ENCODE peak calls at places on chromosomes 11 and 22, in ten cellular contexts. T, X, N, F, Z, Q, A, S, V and H are unnamed samples.

GRCh38 chr22:46575915-46576555 is 38.6 kb upstream of the CELSR1 start:
- DNase-seq in T (no peak), X (no peak), N (no peak), F (no peak), Z (peak), Q (no peak), A (no peak), S (no peak), V (no peak), H (peak)

GRCh38 chr11:111514216-111515031 is at the start of gene HOATZ:
- DNase-seq in T (no peak), X (no peak), N (peak), F (no peak), Z (no peak), Q (peak), A (no peak), S (no peak), V (no peak), H (no peak)

GRCh38 chr11:58525037-58525614 is 17.2 kb upstream of the OR5B21 start:
- DNase-seq in T (no peak), X (peak), N (peak), F (peak), Z (no peak), Q (no peak), A (no peak), S (peak), V (peak), H (no peak)

GRCh38 chr22:42921301-42921700 is 64.2 kb upstream of the ARFGAP3 start:
- DNase-seq in T (no peak), X (no peak), N (no peak), F (no peak), Z (no peak), Q (no peak), A (no peak), S (no peak), V (no peak), H (no peak)

GRCh38 chr11:35288817-35289541 is 130.4 kb downstream of the SLC1A2 start:
- DNase-seq in T (no peak), X (no peak), N (no peak), F (no peak), Z (no peak), Q (no peak), A (no peak), S (no peak), V (no peak), H (no peak)

GRCh38 chr22:44200451-44200850 is 19.7 kb downstream of the PARVG start:
- DNase-seq in T (no peak), X (no peak), N (no peak), F (no peak), Z (no peak), Q (no peak), A (peak), S (no peak), V (no peak), H (peak)

GRCh38 chr11:66619080-66619554 is 2.7 kb downstream of the RBM14 start:
- DNase-seq in T (no peak), X (no peak), N (no peak), F (peak), Z (no peak), Q (no peak), A (no peak), S (no peak), V (peak), H (no peak)

GRCh38 chr11:11010624-11011127 is 152.8 kb upstream of the ZBED5 start:
- DNase-seq in T (no peak), X (no peak), N (no peak), F (no peak), Z (peak), Q (no peak), A (no peak), S (no peak), V (peak), H (no peak)

GRCh38 chr11:70488171-70488570 is 89.8 kb downstream of the CTTN start:
- DNase-seq in T (no peak), X (no peak), N (no peak), F (no peak), Z (no peak), Q (no peak), A (no peak), S (no peak), V (no peak), H (peak)

GRCh38 chr22:21919526-21920307 is 32.9 kb downstream of the PPM1F start:
- DNase-seq in T (no peak), X (no peak), N (no peak), F (no peak), Z (no peak), Q (no peak), A (no peak), S (no peak), V (no peak), H (peak)

GRCh38 chr11:2943711-2944118 is 14.5 kb upstream of the PHLDA2 start:
- DNase-seq in T (no peak), X (no peak), N (no peak), F (no peak), Z (no peak), Q (no peak), A (peak), S (no peak), V (no peak), H (peak)

GRCh38 chr22:32622004-32622761 is 147.6 kb downstream of the FBXO7 start:
- DNase-seq in T (no peak), X (no peak), N (no peak), F (no peak), Z (peak), Q (no peak), A (no peak), S (no peak), V (no peak), H (peak)

GRCh38 chr22:35375031-35375430 is 5.9 kb upstream of the HMOX1 start:
- DNase-seq in T (no peak), X (no peak), N (no peak), F (peak), Z (no peak), Q (no peak), A (no peak), S (no peak), V (no peak), H (no peak)

GRCh38 chr11:80315263-80315662 is 874.4 kb upstream of the TENM4 start:
- DNase-seq in T (no peak), X (no peak), N (no peak), F (no peak), Z (no peak), Q (no peak), A (no peak), S (no peak), V (no peak), H (no peak)

GRCh38 chr11:78220218-78221157 is 31.8 kb downstream of the USP35 start:
- DNase-seq in T (no peak), X (no peak), N (no peak), F (no peak), Z (no peak), Q (peak), A (no peak), S (no peak), V (no peak), H (no peak)

GRCh38 chr11:47924184-47924671 is 56.1 kb upstream of the PTPRJ start:
- DNase-seq in T (no peak), X (no peak), N (no peak), F (no peak), Z (no peak), Q (no peak), A (no peak), S (no peak), V (no peak), H (no peak)

GRCh38 chr11:89504270-89504669 is 13.1 kb upstream of the NOX4 start:
- DNase-seq in T (no peak), X (no peak), N (no peak), F (no peak), Z (no peak), Q (no peak), A (no peak), S (no peak), V (no peak), H (no peak)

GRCh38 chr11:26623076-26623666 is 51.1 kb upstream of the MUC15 start:
- DNase-seq in T (no peak), X (no peak), N (no peak), F (no peak), Z (no peak), Q (no peak), A (no peak), S (no peak), V (no peak), H (no peak)

GRCh38 chr22:41846268-41847002 is 13.5 kb downstream of the SREBF2 start:
- DNase-seq in T (no peak), X (no peak), N (no peak), F (no peak), Z (no peak), Q (no peak), A (no peak), S (no peak), V (no peak), H (no peak)

GRCh38 chr11:44861829-44862545 is 88.7 kb downstream of the TP53I11 start:
- DNase-seq in T (peak), X (peak), N (no peak), F (peak), Z (peak), Q (peak), A (peak), S (peak), V (peak), H (peak)

GRCh38 chr11:74288911-74289310 is 22.5 kb downstream of the P4HA3 start:
- DNase-seq in T (no peak), X (no peak), N (no peak), F (no peak), Z (no peak), Q (no peak), A (no peak), S (no peak), V (peak), H (no peak)

GRCh38 chr22:30196141-30196866 is 50.3 kb downstream of the LIF start:
- DNase-seq in T (peak), X (peak), N (no peak), F (peak), Z (peak), Q (peak), A (peak), S (no peak), V (peak), H (peak)

GRCh38 chr11:47917643-47918369 is 62.6 kb upstream of the PTPRJ start:
- DNase-seq in T (no peak), X (peak), N (peak), F (peak), Z (peak), Q (no peak), A (peak), S (no peak), V (peak), H (peak)

GRCh38 chr11:79437981-79438630 is 2.7 kb downstream of the TENM4 start:
- DNase-seq in T (no peak), X (no peak), N (peak), F (no peak), Z (no peak), Q (peak), A (no peak), S (no peak), V (no peak), H (peak)

GRCh38 chr22:32818446-32819115 is 17.1 kb downstream of the TIMP3 start:
- DNase-seq in T (no peak), X (no peak), N (no peak), F (no peak), Z (no peak), Q (no peak), A (no peak), S (no peak), V (no peak), H (no peak)

GRCh38 chr11:134683860-134684259 is 271.8 kb upstream of the B3GAT1 start:
- DNase-seq in T (no peak), X (no peak), N (no peak), F (no peak), Z (no peak), Q (no peak), A (no peak), S (no peak), V (no peak), H (no peak)

GRCh38 chr11:30753994-30754393 is 167.8 kb upstream of the MPPED2 start:
- DNase-seq in T (no peak), X (no peak), N (no peak), F (no peak), Z (no peak), Q (no peak), A (no peak), S (no peak), V (no peak), H (no peak)

GRCh38 chr11:65058012-65058411 is 341 bp downstream of the NAALADL1 start:
- DNase-seq in T (no peak), X (no peak), N (no peak), F (no peak), Z (no peak), Q (no peak), A (no peak), S (no peak), V (no peak), H (no peak)

GRCh38 chr22:41840216-41840615 is 7.3 kb downstream of the SREBF2 start:
- DNase-seq in T (no peak), X (no peak), N (no peak), F (no peak), Z (no peak), Q (no peak), A (no peak), S (no peak), V (no peak), H (no peak)

GRCh38 chr11:103547691-103548090 is 438.5 kb downstream of the DYNC2H1 start:
- DNase-seq in T (no peak), X (no peak), N (no peak), F (no peak), Z (no peak), Q (no peak), A (no peak), S (no peak), V (no peak), H (no peak)

GRCh38 chr22:42229455-42230149 is 40.9 kb downstream of the TCF20 start:
- DNase-seq in T (no peak), X (no peak), N (no peak), F (no peak), Z (no peak), Q (no peak), A (no peak), S (no peak), V (peak), H (no peak)

GRCh38 chr11:32430586-32431357 is 4.6 kb downstream of the WT1 start:
- DNase-seq in T (no peak), X (no peak), N (no peak), F (no peak), Z (no peak), Q (no peak), A (no peak), S (no peak), V (no peak), H (no peak)

GRCh38 chr11:86497310-86497709 is 122.6 kb downstream of the CCDC81 start:
- DNase-seq in T (no peak), X (no peak), N (no peak), F (no peak), Z (no peak), Q (no peak), A (no peak), S (no peak), V (no peak), H (no peak)

GRCh38 chr11:84969103-84969502 is 658.0 kb downstream of the DLG2 start:
- DNase-seq in T (no peak), X (no peak), N (no peak), F (no peak), Z (peak), Q (no peak), A (no peak), S (no peak), V (no peak), H (no peak)

GRCh38 chr11:57240757-57241156 is 3.7 kb upstream of the APLNR start:
- DNase-seq in T (no peak), X (no peak), N (no peak), F (no peak), Z (no peak), Q (no peak), A (no peak), S (no peak), V (no peak), H (no peak)